ENCODE peak calls at places on chromosomes 1 and 21, in four cellular contexts. E, J, D and X are unnamed samples.

GRCh38 chr1:8471451-8471850 is 153.5 kb downstream of the SLC45A1 start:
- DNase-seq in E (no peak), J (no peak), D (no peak), X (no peak)

GRCh38 chr1:8157765-8158164 is 131.7 kb upstream of the ERRFI1 start:
- DNase-seq in E (no peak), J (no peak), D (no peak), X (no peak)

GRCh38 chr1:244216836-244217235 is 165.8 kb downstream of the ZBTB18 start:
- DNase-seq in E (no peak), J (no peak), D (no peak), X (no peak)

GRCh38 chr1:205440476-205441317 is 15.1 kb downstream of the BLACAT1 start:
- DNase-seq in E (peak; percentile 77), J (peak; percentile 23), D (no peak), X (peak; percentile 93)

GRCh38 chr1:65421341-65422174 is 1.1 kb downstream of the LEPR start:
- DNase-seq in E (no peak), J (peak; percentile 9), D (no peak), X (no peak)

GRCh38 chr21:45502006-45502345 is 40.3 kb downstream of the SLC19A1 start:
- DNase-seq in E (no peak), J (no peak), D (peak; percentile 37), X (no peak)

GRCh38 chr1:202217951-202218350 is 24.4 kb downstream of the LGR6 start:
- DNase-seq in E (no peak), J (no peak), D (no peak), X (no peak)

GRCh38 chr1:67126111-67126746 is 8.5 kb downstream of the C1orf141 start:
- DNase-seq in E (no peak), J (no peak), D (no peak), X (no peak)

GRCh38 chr21:27704567-27705166 is 737.8 kb upstream of the ADAMTS5 start:
- DNase-seq in E (no peak), J (no peak), D (no peak), X (no peak)

GRCh38 chr1:12001249-12001917 is 17.9 kb upstream of the MIIP start:
- DNase-seq in E (no peak), J (peak; percentile 63), D (no peak), X (no peak)

GRCh38 chr1:245225267-245225666 is 70.5 kb downstream of the KIF26B start:
- DNase-seq in E (no peak), J (no peak), D (no peak), X (no peak)

GRCh38 chr1:110328274-110328673 is 10.9 kb upstream of the RBM15 start:
- DNase-seq in E (no peak), J (no peak), D (no peak), X (no peak)

GRCh38 chr1:94702440-94702810 is 117.7 kb upstream of the SLC44A3 start:
- DNase-seq in E (no peak), J (peak; percentile 77), D (peak; percentile 83), X (no peak)

GRCh38 chr1:208244584-208244916 is 366 bp upstream of the PLXNA2 start:
- DNase-seq in E (no peak), J (no peak), D (no peak), X (no peak)

GRCh38 chr1:169889871-169890270 is 3.8 kb downstream of the SCYL3 start:
- DNase-seq in E (no peak), J (no peak), D (no peak), X (no peak)

GRCh38 chr1:109201123-109201703 is 12.5 kb upstream of the SARS1 start:
- DNase-seq in E (peak; percentile 34), J (no peak), D (peak; percentile 54), X (peak; percentile 75)

GRCh38 chr21:35399706-35400105 is 350.6 kb upstream of the RUNX1 start:
- DNase-seq in E (no peak), J (no peak), D (no peak), X (no peak)

GRCh38 chr1:162873671-162874666 is 13.0 kb upstream of the CCDC190 start:
- DNase-seq in E (no peak), J (no peak), D (no peak), X (no peak)

GRCh38 chr21:34073749-34074282 is 438 bp downstream of the MRPS6 start:
- DNase-seq in E (peak; percentile 38), J (no peak), D (peak; percentile 70), X (peak; percentile 62)

GRCh38 chr1:100539836-100540536 is 2.0 kb downstream of the GPR88 start:
- DNase-seq in E (no peak), J (no peak), D (no peak), X (no peak)

GRCh38 chr21:34219334-34220020 is 144.3 kb upstream of the KCNE2 start:
- DNase-seq in E (no peak), J (no peak), D (no peak), X (no peak)

GRCh38 chr1:193070942-193071341 is 11.5 kb downstream of the RO60 start:
- DNase-seq in E (no peak), J (no peak), D (no peak), X (no peak)

GRCh38 chr1:217554849-217555248 is 76.0 kb downstream of the GPATCH2 start:
- DNase-seq in E (no peak), J (no peak), D (no peak), X (no peak)

GRCh38 chr1:157948547-157949152 is 44.8 kb upstream of the KIRREL1 start:
- DNase-seq in E (no peak), J (peak; percentile 26), D (no peak), X (peak; percentile 54)

GRCh38 chr1:22915280-22915679 is 57.4 kb downstream of the LACTBL1 start:
- DNase-seq in E (no peak), J (no peak), D (peak; percentile 4), X (no peak)

GRCh38 chr21:46191686-46192575 is 7.7 kb upstream of the SPATC1L start:
- DNase-seq in E (peak; percentile 15), J (no peak), D (peak; percentile 43), X (peak; percentile 9)

GRCh38 chr1:64031191-64031590 is 172.2 kb upstream of the UBE2U start:
- DNase-seq in E (no peak), J (no peak), D (no peak), X (no peak)

GRCh38 chr1:217482356-217483102 is 148.4 kb downstream of the GPATCH2 start:
- DNase-seq in E (no peak), J (no peak), D (no peak), X (no peak)

GRCh38 chr1:157107702-157108101 is 8.1 kb upstream of the ETV3L start:
- DNase-seq in E (no peak), J (no peak), D (no peak), X (no peak)

GRCh38 chr1:194024659-194025058 is 838.2 kb upstream of the B3GALT2 start:
- DNase-seq in E (no peak), J (no peak), D (no peak), X (no peak)

GRCh38 chr1:42179275-42179674 is 14.7 kb upstream of the GUCA2A start:
- DNase-seq in E (no peak), J (no peak), D (no peak), X (no peak)

GRCh38 chr1:245673920-245674414 is 519.2 kb downstream of the KIF26B start:
- DNase-seq in E (no peak), J (no peak), D (no peak), X (no peak)

GRCh38 chr1:53583903-53584210 is 124.7 kb downstream of the DMRTB1 start:
- DNase-seq in E (no peak), J (no peak), D (no peak), X (no peak)

GRCh38 chr1:37947364-37947763 is 511 bp upstream of the INPP5B start:
- DNase-seq in E (no peak), J (no peak), D (peak; percentile 45), X (no peak)

GRCh38 chr1:41876533-41877445 is 41.9 kb downstream of the HIVEP3 start:
- DNase-seq in E (no peak), J (no peak), D (no peak), X (no peak)

GRCh38 chr1:167375949-167376348 is 142.4 kb downstream of the CD247 start:
- DNase-seq in E (no peak), J (no peak), D (no peak), X (no peak)
- H3K36me3 ChIP-seq in E (no peaks in the 10 kb centered on the region), J (peaks cover 49% of the 10 kb centered on the region), D (peaks cover 30% of the 10 kb centered on the region), X (no peaks in the 10 kb centered on the region)

DNA sequence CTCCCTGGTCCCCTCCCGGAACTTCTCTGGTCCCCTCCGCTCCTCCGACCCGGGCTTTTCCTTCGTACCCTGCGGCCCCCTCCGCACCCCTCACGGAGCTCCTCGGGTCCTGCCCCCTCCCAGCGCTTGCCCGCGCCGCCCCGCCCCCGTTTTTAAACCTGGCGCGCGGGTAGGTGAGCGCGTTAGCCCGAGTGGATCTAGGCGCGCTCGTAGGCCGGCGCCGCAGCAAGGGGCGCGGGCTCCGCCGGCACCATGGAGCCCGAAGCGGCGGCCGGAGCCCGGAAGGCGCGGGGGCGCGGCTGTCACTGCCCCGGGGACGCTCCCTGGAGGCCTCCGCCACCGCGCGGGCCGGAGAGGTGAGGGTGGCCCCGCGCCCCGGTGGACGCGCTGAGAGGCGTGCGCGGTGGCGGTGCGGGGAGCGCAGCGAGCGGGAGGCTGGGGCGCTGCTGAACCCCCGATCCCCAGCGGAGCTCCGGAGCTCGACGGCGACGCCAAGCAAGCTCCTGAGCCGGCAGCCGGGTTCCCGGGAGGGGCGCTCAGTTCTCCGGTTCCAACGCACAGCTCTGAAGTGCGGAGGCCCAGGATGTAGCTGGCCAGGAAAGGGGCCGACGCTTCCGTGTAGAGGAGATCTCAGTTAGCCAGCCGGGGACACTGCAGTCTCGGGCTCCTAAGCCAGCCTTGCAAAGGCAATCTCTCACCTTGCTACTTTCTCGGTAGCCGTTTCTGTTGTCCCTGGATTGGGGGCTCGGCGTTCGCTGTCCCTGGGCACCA is at the start of gene RIPPLY3:
- DNase-seq in E (no peak), J (no peak), D (no peak), X (peak; percentile 51)
- TF ChIP-seq CTCF in E (no peak), J (no peak), D (no peak), X (no peak)

DNA sequence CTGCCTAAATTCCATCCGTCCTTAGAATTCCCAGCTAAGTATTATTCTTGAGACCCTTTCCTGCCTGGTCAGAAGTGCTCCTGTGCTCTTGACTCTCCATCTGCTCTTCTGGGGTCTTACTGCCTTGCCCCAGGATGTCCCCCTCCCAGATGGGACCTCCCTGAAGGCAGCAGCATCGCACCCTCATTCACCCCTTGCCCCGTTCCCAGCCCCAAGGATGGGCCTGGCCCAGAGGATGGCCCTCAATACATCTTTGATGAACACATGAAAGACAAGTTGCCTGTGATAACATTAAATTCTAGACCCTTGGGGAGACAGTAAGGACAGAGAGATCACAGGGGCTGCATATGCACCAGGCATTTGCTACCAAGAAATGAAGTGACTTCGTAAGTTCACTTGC is 167.2 kb downstream of the TRABD2B start:
- DNase-seq in E (no peak), J (no peak), D (peak; percentile 20), X (no peak)
- H3K4me1 ChIP-seq in E (peaks cover 8% of the 10 kb centered on the region), J (no peaks in the 10 kb centered on the region), D (no peaks in the 10 kb centered on the region), X (peaks cover 14% of the 10 kb centered on the region)

GRCh38 chr1:24387636-24388035 is 25.9 kb downstream of the STPG1 start:
- DNase-seq in E (no peak), J (no peak), D (no peak), X (no peak)

GRCh38 chr1:24386931-24387330 is 26.7 kb downstream of the STPG1 start:
- DNase-seq in E (no peak), J (no peak), D (no peak), X (no peak)

GRCh38 chr1:24390924-24391782 is 22.4 kb downstream of the STPG1 start:
- DNase-seq in E (peak; percentile 77), J (peak; percentile 69), D (peak; percentile 87), X (peak; percentile 73)

GRCh38 chr1:24388331-24388870 is 25.2 kb downstream of the STPG1 start:
- DNase-seq in E (no peak), J (no peak), D (no peak), X (no peak)

GRCh38 chr1:24389231-24389678 is 24.3 kb downstream of the STPG1 start:
- DNase-seq in E (no peak), J (no peak), D (no peak), X (no peak)
- H3K36me3 ChIP-seq in E (no peaks in the 10 kb centered on the region), J (no peaks in the 10 kb centered on the region), D (no peaks in the 10 kb centered on the region), X (no peaks in the 10 kb centered on the region)